ENCODE peak calls at places on chromosomes 1 and 21, in five cellular contexts. O, C, V, R and L are unnamed samples.

GRCh38 chr21:33940164-33940563 is 24.6 kb upstream of the ATP5PO start:
- DNase-seq in O (no peak), V (peak), C (no peak), R (no peak), L (peak)

GRCh38 chr1:81484284-81484683 is 316.4 kb upstream of the ADGRL2 start:
- DNase-seq in V (peak), C (no peak), O (no peak), R (no peak), L (no peak)

GRCh38 chr1:28172690-28173150 is 3.8 kb downstream of the PTAFR start:
- DNase-seq in C (peak), V (peak), O (no peak), R (no peak), L (no peak)

GRCh38 chr1:231630558-231631205 is 4.1 kb downstream of the DISC1 start:
- DNase-seq in C (no peak), O (no peak), V (no peak), R (no peak), L (peak)

GRCh38 chr1:247110627-247111258 is 6.6 kb upstream of the ZNF669 start:
- DNase-seq in R (peak), C (no peak), O (peak), V (peak), L (peak)

GRCh38 chr1:48206371-48206770 is 16.1 kb upstream of the SLC5A9 start:
- DNase-seq in V (no peak), C (no peak), R (no peak), O (no peak), L (no peak)

GRCh38 chr1:41504126-41505035 is 19.9 kb upstream of the EDN2 start:
- DNase-seq in R (peak), V (peak), C (no peak), O (no peak), L (peak)

GRCh38 chr1:29306471-29307140 is 70.3 kb downstream of the PTPRU start:
- DNase-seq in C (no peak), O (no peak), R (no peak), V (no peak), L (no peak)

GRCh38 chr1:27650527-27651175 is 15.7 kb upstream of the FGR start:
- DNase-seq in O (no peak), R (peak), C (no peak), V (peak), L (peak)

GRCh38 chr21:32333953-32334673 is 35.5 kb downstream of the MRAP start:
- DNase-seq in R (no peak), V (no peak), C (no peak), O (no peak), L (no peak)

GRCh38 chr1:167206166-167206835 is 14.4 kb upstream of the POU2F1 start:
- DNase-seq in V (no peak), C (no peak), O (no peak), R (no peak), L (no peak)

GRCh38 chr1:171788696-171789095 is 7.2 kb downstream of the METTL13 start:
- DNase-seq in R (peak), C (no peak), V (no peak), O (no peak), L (peak)

GRCh38 chr1:34885405-34886247 is 26.1 kb upstream of the SMIM12 start:
- DNase-seq in C (no peak), R (no peak), V (peak), O (peak), L (peak)

GRCh38 chr1:151867321-151867720 is 13.8 kb upstream of the THEM5 start:
- DNase-seq in V (no peak), R (no peak), C (no peak), O (no peak), L (peak)

GRCh38 chr1:11885922-11886321 is 27.2 kb upstream of the NPPB start:
- DNase-seq in R (no peak), C (no peak), V (no peak), O (no peak), L (no peak)

DNA sequence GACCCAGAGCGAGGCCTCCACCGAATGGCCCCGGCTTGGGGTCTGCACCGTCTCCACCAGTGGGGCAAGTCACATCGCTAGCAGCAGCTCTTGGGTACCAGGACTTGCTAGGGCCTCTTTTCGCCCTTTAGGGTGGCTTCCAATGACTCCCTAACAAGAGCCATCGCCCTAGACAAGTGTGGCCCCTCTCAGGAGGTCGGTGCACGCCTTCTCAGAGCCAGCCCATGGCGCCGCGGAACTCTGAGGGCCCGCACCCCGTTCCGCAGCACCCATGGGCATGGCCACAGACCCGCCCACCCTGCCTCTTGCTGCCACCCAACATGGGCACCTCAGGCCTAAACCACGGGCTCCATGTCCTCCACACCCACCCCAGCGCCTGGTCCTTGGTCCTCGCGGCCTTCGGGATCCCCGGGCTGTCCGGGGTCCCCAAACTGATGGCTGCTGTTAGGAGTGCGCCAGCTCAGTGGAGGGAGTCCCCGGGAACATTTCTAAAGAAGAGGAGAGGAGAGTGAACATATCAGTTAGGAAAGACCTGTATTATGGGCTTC is 3.2 kb upstream of the CACNA1S start:
- DNase-seq in V (no peak), R (no peak), C (no peak), O (no peak), L (no peak)
- H3K4me3 ChIP-seq in V (no peak), R (peak), C (no peak), O (no peak), L (no peak)

GRCh38 chr1:226397955-226398636 is 9.8 kb downstream of the PARP1 start:
- DNase-seq in C (no peak), V (no peak), R (no peak), O (no peak), L (no peak)
- H2AFZ ChIP-seq in C (no peak), V (no peak), R (no peak), O (no peak), L (no peak)

GRCh38 chr1:9376886-9377333 is 84.2 kb downstream of the SPSB1 start:
- DNase-seq in C (no peak), V (no peak), R (no peak), O (no peak), L (no peak)
- H3K4me3 ChIP-seq in C (no peak), V (no peak), R (no peak), O (no peak), L (no peak)

GRCh38 chr1:185871627-185872150 is 137.5 kb downstream of the HMCN1 start:
- DNase-seq in R (no peak), V (no peak), O (no peak), C (no peak), L (no peak)
- H2AFZ ChIP-seq in R (no peak), V (no peak), O (no peak), C (no peak), L (no peak)

GRCh38 chr1:193123751-193124150 is 1.9 kb downstream of the CDC73 start:
- DNase-seq in O (no peak), R (no peak), C (no peak), V (no peak), L (no peak)
- H3K4me3 ChIP-seq in O (no peak), R (peak), C (peak), V (no peak), L (peak)

GRCh38 chr1:31588751-31589515 is 12.6 kb downstream of the TINAGL1 start:
- DNase-seq in C (no peak), O (no peak), V (peak), R (peak), L (peak)

GRCh38 chr1:31593136-31593665 is 16.9 kb downstream of the TINAGL1 start:
- DNase-seq in O (no peak), C (no peak), R (no peak), V (no peak), L (no peak)

GRCh38 chr1:31593770-31594632 is 17.7 kb downstream of the TINAGL1 start:
- DNase-seq in V (peak), C (peak), O (peak), R (peak), L (peak)

GRCh38 chr1:31591425-31592093 is 15.2 kb downstream of the TINAGL1 start:
- DNase-seq in O (no peak), C (peak), V (no peak), R (peak), L (peak)

GRCh38 chr1:31592132-31592531 is 15.8 kb downstream of the TINAGL1 start:
- DNase-seq in C (no peak), V (no peak), O (no peak), R (peak), L (no peak)
- H2AFZ ChIP-seq in C (peak), V (no peak), O (no peak), R (peak), L (no peak)